ENCODE peak calls at places on chromosome 11, in seven cellular contexts. Q is GM23338; N is AG10803; F is Daoy; I is SK-N-DZ; L is activated naive CD4-positive, alpha-beta T cell; B is left ventricle myocardium inferior. E is an unnamed sample.

GRCh38 chr11:120522021-120522420 is 10.5 kb downstream of the GRIK4 start:
- DNase-seq in Q (no peak), N (no peak), F (no peak), I (no peak), L (no peak), B (no peak), E (no peak)

GRCh38 chr11:123219066-123219697 is 24.1 kb upstream of the CLMP start:
- DNase-seq in Q (no peak), N (no peak), F (no peak), I (no peak), L (no peak), B (no peak), E (no peak)

GRCh38 chr11:121615506-121615905 is 162.7 kb upstream of the SORL1-AS1 start:
- DNase-seq in Q (no peak), N (peak; percentile 32), F (peak; percentile 15), I (no peak), L (no peak), B (no peak), E (peak; percentile 58)

GRCh38 chr11:61041755-61042518 is 60.4 kb upstream of the CD5 start:
- DNase-seq in Q (peak; percentile 66), N (no peak), F (peak; percentile 49), I (peak; percentile 21), L (peak; percentile 59), B (peak; percentile 35), E (no peak)

GRCh38 chr11:64560941-64561340 is 30.1 kb upstream of the SLC22A12 start:
- DNase-seq in Q (no peak), N (no peak), F (no peak), I (no peak), L (no peak), B (no peak), E (no peak)

GRCh38 chr11:73760066-73760679 is 701 bp downstream of the RAB6A start:
- DNase-seq in Q (peak; percentile 61), N (peak; percentile 30), F (no peak), I (peak; percentile 17), L (no peak), B (peak; percentile 50), E (peak; percentile 67)

GRCh38 chr11:15123849-15124248 is 9.1 kb downstream of the INSC start:
- DNase-seq in Q (no peak), N (peak; percentile 91), F (peak; percentile 68), I (no peak), L (no peak), B (no peak), E (peak; percentile 93)

GRCh38 chr11:61771995-61772455 is 19.6 kb downstream of the MYRF start:
- DNase-seq in Q (peak; percentile 68), N (no peak), F (no peak), I (peak; percentile 45), L (no peak), B (no peak), E (no peak)

GRCh38 chr11:76325149-76325548 is 55.8 kb downstream of the THAP12 start:
- DNase-seq in Q (no peak), N (no peak), F (no peak), I (no peak), L (no peak), B (no peak), E (no peak)

GRCh38 chr11:119409731-119410130 is 13.2 kb downstream of the THY1 start:
- DNase-seq in Q (no peak), N (no peak), F (no peak), I (no peak), L (no peak), B (no peak), E (no peak)

GRCh38 chr11:69035150-69035958 is 13.4 kb upstream of the TPCN2 start:
- DNase-seq in Q (no peak), N (no peak), F (no peak), I (no peak), L (no peak), B (no peak), E (no peak)

GRCh38 chr11:133926466-133927246 is 30.1 kb downstream of the IGSF9B start:
- DNase-seq in Q (no peak), N (no peak), F (no peak), I (no peak), L (no peak), B (no peak), E (no peak)

GRCh38 chr11:69636512-69636866 is 4.5 kb upstream of the CCND1 start:
- DNase-seq in Q (peak; percentile 93), N (peak; percentile 94), F (peak; percentile 69), I (peak; percentile 87), L (no peak), B (peak; percentile 83), E (peak; percentile 94)

GRCh38 chr11:58659404-58659803 is 36.9 kb downstream of the CNTF start:
- DNase-seq in Q (no peak), N (no peak), F (peak; percentile 43), I (no peak), L (no peak), B (no peak), E (no peak)

E was measured in foreskin fibroblast.